ENCODE peak calls at places on chromosomes 13 and 19, in five cellular contexts. One of them, this sample, is unnamed.
A peak's percentile ranks its signal among the peaks of the same experiment; 100 is the strongest.

GRCh38 chr19:1230585-1231489 is 7.0 kb downstream of the CBARP start:
- DNase-seq in IMR-90: no peak
- DNase-seq in astrocyte: no peak
- DNase-seq in fibroblast of lung: no peak
- DNase-seq in endothelial cell of umbilical vein: no peak
- DNase-seq in this sample: no peak

GRCh38 chr13:34816118-34816517 is 126.0 kb upstream of the NBEA start:
- DNase-seq in fibroblast of lung: no peak
- DNase-seq in endothelial cell of umbilical vein: no peak
- DNase-seq in astrocyte: no peak
- DNase-seq in IMR-90: no peak
- DNase-seq in this sample: no peak

GRCh38 chr19:57708641-57709354 is at the start of gene ZNF154:
- DNase-seq in endothelial cell of umbilical vein: peak; percentile 36
- DNase-seq in fibroblast of lung: peak; percentile 79
- DNase-seq in IMR-90: peak; percentile 67
- DNase-seq in astrocyte: peak; percentile 71
- DNase-seq in this sample: no peak

GRCh38 chr19:18975864-18976263 is 34.8 kb upstream of the HOMER3 start:
- DNase-seq in IMR-90: no peak
- DNase-seq in endothelial cell of umbilical vein: no peak
- DNase-seq in astrocyte: no peak
- DNase-seq in fibroblast of lung: no peak
- DNase-seq in this sample: no peak

GRCh38 chr19:57552432-57552831 is 7.2 kb downstream of the ZNF550 start:
- DNase-seq in fibroblast of lung: no peak
- DNase-seq in endothelial cell of umbilical vein: no peak
- DNase-seq in IMR-90: no peak
- DNase-seq in astrocyte: no peak
- DNase-seq in this sample: no peak

GRCh38 chr19:2578391-2578826 is 102.5 kb downstream of the GADD45B start:
- DNase-seq in astrocyte: peak; percentile 71
- DNase-seq in IMR-90: peak; percentile 49
- DNase-seq in fibroblast of lung: peak; percentile 79
- DNase-seq in endothelial cell of umbilical vein: peak; percentile 76
- DNase-seq in this sample: peak; percentile 24

GRCh38 chr19:19526581-19527370 is 1.9 kb upstream of the YJEFN3 start:
- DNase-seq in endothelial cell of umbilical vein: no peak
- DNase-seq in astrocyte: no peak
- DNase-seq in IMR-90: no peak
- DNase-seq in fibroblast of lung: no peak
- DNase-seq in this sample: no peak

GRCh38 chr13:105569816-105570215 is 965.6 kb downstream of the EFNB2 start:
- DNase-seq in endothelial cell of umbilical vein: no peak
- DNase-seq in astrocyte: no peak
- DNase-seq in fibroblast of lung: no peak
- DNase-seq in IMR-90: no peak
- DNase-seq in this sample: no peak

GRCh38 chr19:13163609-13164364 is 13.6 kb downstream of the IER2 start:
- DNase-seq in IMR-90: peak; percentile 83
- DNase-seq in endothelial cell of umbilical vein: peak; percentile 67
- DNase-seq in fibroblast of lung: peak; percentile 85
- DNase-seq in astrocyte: peak; percentile 70
- DNase-seq in this sample: peak; percentile 50

GRCh38 chr19:4523306-4524110 is 5.2 kb upstream of the PLIN4 start:
- DNase-seq in endothelial cell of umbilical vein: peak; percentile 33
- DNase-seq in fibroblast of lung: peak; percentile 12
- DNase-seq in astrocyte: no peak
- DNase-seq in IMR-90: peak; percentile 10
- DNase-seq in this sample: no peak

GRCh38 chr19:5765220-5765619 is 19.3 kb downstream of the PRR22 start:
- DNase-seq in astrocyte: no peak
- DNase-seq in IMR-90: no peak
- DNase-seq in endothelial cell of umbilical vein: no peak
- DNase-seq in fibroblast of lung: no peak
- DNase-seq in this sample: no peak

GRCh38 chr19:37902668-37903067 is 3.7 kb downstream of the WDR87 start:
- DNase-seq in endothelial cell of umbilical vein: peak; percentile 73
- DNase-seq in IMR-90: peak; percentile 70
- DNase-seq in fibroblast of lung: peak; percentile 54
- DNase-seq in astrocyte: peak; percentile 25
- DNase-seq in this sample: peak; percentile 66

GRCh38 chr19:34661357-34661756 is 15.6 kb downstream of the SCGB2B2 start:
- DNase-seq in astrocyte: no peak
- DNase-seq in fibroblast of lung: no peak
- DNase-seq in endothelial cell of umbilical vein: no peak
- DNase-seq in IMR-90: no peak
- DNase-seq in this sample: no peak
- H2AFZ ChIP-seq in astrocyte: no peak overlapping the region
- H2AFZ ChIP-seq in fibroblast of lung: no peak overlapping the region
- H2AFZ ChIP-seq in endothelial cell of umbilical vein: no peak overlapping the region
- H2AFZ ChIP-seq in IMR-90: no peak overlapping the region
- H2AFZ ChIP-seq in this sample: no peak overlapping the region

GRCh38 chr13:99506632-99507031 is 5.4 kb downstream of the TM9SF2 start:
- DNase-seq in astrocyte: no peak
- DNase-seq in endothelial cell of umbilical vein: no peak
- DNase-seq in fibroblast of lung: no peak
- DNase-seq in IMR-90: no peak
- DNase-seq in this sample: no peak
- H4K20me1 ChIP-seq in astrocyte: peaks cover 82% of the 10 kb centered on the region
- H4K20me1 ChIP-seq in endothelial cell of umbilical vein: peaks cover 4% of the 10 kb centered on the region
- H4K20me1 ChIP-seq in fibroblast of lung: peaks cover 2% of the 10 kb centered on the region
- H4K20me1 ChIP-seq in IMR-90: peaks cover 41% of the 10 kb centered on the region
- H4K20me1 ChIP-seq in this sample: no peaks in the 10 kb centered on the region

GRCh38 chr19:49875801-49876421 is 1.2 kb downstream of the AKT1S1 start:
- DNase-seq in fibroblast of lung: no peak
- DNase-seq in astrocyte: no peak
- DNase-seq in endothelial cell of umbilical vein: peak; percentile 72
- DNase-seq in IMR-90: peak; percentile 29
- DNase-seq in this sample: no peak
- H2AFZ ChIP-seq in fibroblast of lung: peak overlapping the region; percentile 33
- H2AFZ ChIP-seq in astrocyte: peak overlapping the region; percentile 68
- H2AFZ ChIP-seq in endothelial cell of umbilical vein: peak overlapping the region; percentile 39
- H2AFZ ChIP-seq in IMR-90: peak overlapping the region; percentile 99
- H2AFZ ChIP-seq in this sample: peak overlapping the region; percentile 98

GRCh38 chr19:17725422-17726078 is 6.3 kb downstream of the MAP1S start:
- DNase-seq in IMR-90: no peak
- DNase-seq in endothelial cell of umbilical vein: no peak
- DNase-seq in fibroblast of lung: no peak
- DNase-seq in astrocyte: no peak
- DNase-seq in this sample: no peak

GRCh38 chr19:17726136-17726741 is 7.0 kb downstream of the MAP1S start:
- DNase-seq in endothelial cell of umbilical vein: no peak
- DNase-seq in fibroblast of lung: no peak
- DNase-seq in IMR-90: no peak
- DNase-seq in astrocyte: no peak
- DNase-seq in this sample: no peak

GRCh38 chr19:17727843-17728242 is 8.6 kb downstream of the MAP1S start:
- DNase-seq in IMR-90: no peak
- DNase-seq in fibroblast of lung: no peak
- DNase-seq in endothelial cell of umbilical vein: no peak
- DNase-seq in astrocyte: no peak
- DNase-seq in this sample: no peak

GRCh38 chr19:17724655-17725054 is 5.4 kb downstream of the MAP1S start:
- DNase-seq in endothelial cell of umbilical vein: no peak
- DNase-seq in IMR-90: no peak
- DNase-seq in astrocyte: no peak
- DNase-seq in fibroblast of lung: no peak
- DNase-seq in this sample: no peak

DNA sequence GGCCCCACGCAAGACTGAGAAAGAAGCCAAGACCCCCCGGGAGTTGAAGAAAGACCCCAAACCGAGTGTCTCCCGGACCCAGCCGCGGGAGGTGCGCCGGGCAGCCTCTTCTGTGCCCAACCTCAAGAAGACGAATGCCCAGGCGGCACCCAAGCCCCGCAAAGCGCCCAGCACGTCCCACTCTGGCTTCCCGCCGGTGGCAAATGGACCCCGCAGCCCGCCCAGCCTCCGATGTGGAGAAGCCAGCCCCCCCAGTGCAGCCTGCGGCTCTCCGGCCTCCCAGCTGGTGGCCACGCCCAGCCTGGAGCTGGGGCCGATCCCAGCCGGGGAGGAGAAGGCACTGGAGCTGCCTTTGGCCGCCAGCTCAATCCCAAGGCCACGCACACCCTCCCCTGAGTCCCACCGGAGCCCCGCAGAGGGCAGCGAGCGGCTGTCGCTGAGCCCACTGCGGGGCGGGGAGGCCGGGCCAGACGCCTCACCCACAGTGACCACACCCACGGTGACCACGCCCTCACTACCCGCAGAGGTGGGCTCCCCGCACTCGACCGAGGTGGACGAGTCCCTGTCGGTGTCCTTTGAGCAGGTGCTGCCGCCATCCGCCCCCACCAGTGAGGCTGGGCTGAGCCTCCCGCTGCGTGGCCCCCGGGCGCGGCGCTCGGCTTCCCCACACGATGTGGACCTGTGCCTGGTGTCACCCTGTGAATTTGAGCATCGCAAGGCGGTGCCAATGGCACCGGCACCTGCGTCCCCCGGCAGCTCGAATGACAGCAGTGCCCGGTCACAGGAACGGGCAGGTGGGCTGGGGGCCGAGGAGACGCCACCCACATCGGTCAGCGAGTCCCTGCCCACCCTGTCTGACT is 7.9 kb downstream of the MAP1S start:
- DNase-seq in astrocyte: no peak
- DNase-seq in IMR-90: no peak
- DNase-seq in fibroblast of lung: no peak
- DNase-seq in endothelial cell of umbilical vein: no peak
- DNase-seq in this sample: no peak
- H4K20me1 ChIP-seq in astrocyte: peaks cover 73% of the 10 kb centered on the region
- H4K20me1 ChIP-seq in IMR-90: peaks cover 22% of the 10 kb centered on the region
- H4K20me1 ChIP-seq in fibroblast of lung: no peaks in the 10 kb centered on the region
- H4K20me1 ChIP-seq in endothelial cell of umbilical vein: no peaks in the 10 kb centered on the region
- H4K20me1 ChIP-seq in this sample: peaks cover 3% of the 10 kb centered on the region

This sample was measured in mammary epithelial cell.